ENCODE peak calls at places on chromosomes 3 and 15, in six cellular contexts. V, X, J, N, M and T are unnamed samples.

GRCh38 chr15:60179786-60180391 is 175.8 kb downstream of the FOXB1 start:
- DNase-seq in V (no peak), X (peak), J (peak), N (peak), M (peak), T (peak)

GRCh38 chr3:189249987-189250386 is 78.2 kb downstream of the TPRG1 start:
- DNase-seq in V (no peak), X (no peak), J (no peak), N (no peak), M (no peak), T (no peak)

GRCh38 chr3:159616234-159616825 is 372.3 kb upstream of the IL12A start:
- DNase-seq in V (no peak), X (no peak), J (no peak), N (no peak), M (peak), T (peak)

GRCh38 chr3:148606979-148607378 is 90.7 kb upstream of the AGTR1 start:
- DNase-seq in V (no peak), X (no peak), J (no peak), N (no peak), M (no peak), T (no peak)

GRCh38 chr3:5404718-5405117 is 217.2 kb downstream of the EDEM1 start:
- DNase-seq in V (no peak), X (no peak), J (no peak), N (no peak), M (no peak), T (no peak)

GRCh38 chr15:100170673-100171210 is 171.0 kb downstream of the ADAMTS17 start:
- DNase-seq in V (no peak), X (no peak), J (no peak), N (no peak), M (no peak), T (no peak)

GRCh38 chr3:127040216-127040615 is 57.3 kb downstream of the PLXNA1 start:
- DNase-seq in V (no peak), X (no peak), J (no peak), N (no peak), M (no peak), T (no peak)

GRCh38 chr3:182364323-182364722 is 429.0 kb upstream of the ATP11B start:
- DNase-seq in V (peak), X (peak), J (no peak), N (no peak), M (no peak), T (peak)

GRCh38 chr3:181384970-181385369 is 326.8 kb upstream of the SOX2 start:
- DNase-seq in V (peak), X (no peak), J (no peak), N (no peak), M (no peak), T (no peak)

GRCh38 chr3:197336348-197336747 is 37.9 kb upstream of the DLG1 start:
- DNase-seq in V (no peak), X (no peak), J (no peak), N (no peak), M (no peak), T (no peak)

GRCh38 chr3:121988146-121988545 is 33.9 kb downstream of the ILDR1 start:
- DNase-seq in V (no peak), X (no peak), J (no peak), N (no peak), M (no peak), T (no peak)

GRCh38 chr3:181948286-181948685 is 236.6 kb downstream of the SOX2 start:
- DNase-seq in V (no peak), X (no peak), J (no peak), N (no peak), M (no peak), T (no peak)

GRCh38 chr15:95624616-95625361 is 705.7 kb upstream of the NR2F2 start:
- DNase-seq in V (no peak), X (no peak), J (no peak), N (no peak), M (no peak), T (no peak)

GRCh38 chr3:18422972-18423371 is 2.2 kb downstream of the SATB1 start:
- DNase-seq in V (no peak), X (no peak), J (no peak), N (no peak), M (no peak), T (no peak)

GRCh38 chr3:177122183-177122856 is 75.0 kb downstream of the TBL1XR1 start:
- DNase-seq in V (no peak), X (no peak), J (no peak), N (no peak), M (no peak), T (no peak)

GRCh38 chr15:78265752-78266224 is 1.4 kb downstream of the DNAJA4 start:
- DNase-seq in V (no peak), X (no peak), J (no peak), N (no peak), M (peak), T (no peak)

GRCh38 chr3:42504334-42505202 is 2.1 kb downstream of the VIPR1 start:
- DNase-seq in V (no peak), X (no peak), J (no peak), N (no peak), M (no peak), T (no peak)

GRCh38 chr15:66620744-66621344 is 55.0 kb upstream of the LCTL start:
- DNase-seq in V (no peak), X (no peak), J (no peak), N (no peak), M (no peak), T (no peak)

GRCh38 chr3:69082805-69083204 is 1.9 kb upstream of the ARL6IP5 start:
- DNase-seq in V (peak), X (no peak), J (no peak), N (peak), M (peak), T (peak)

GRCh38 chr15:74964794-74965193 is 8.2 kb upstream of the RPP25 start:
- DNase-seq in V (no peak), X (no peak), J (no peak), N (no peak), M (peak), T (peak)

GRCh38 chr3:195897853-195898415 is 10.4 kb downstream of the TNK2 start:
- DNase-seq in V (no peak), X (no peak), J (no peak), N (no peak), M (no peak), T (no peak)

GRCh38 chr3:104510091-104510860 is 856.4 kb upstream of the ALCAM start:
- DNase-seq in V (no peak), X (no peak), J (no peak), N (peak), M (peak), T (no peak)